ENCODE peak calls at places on chromosomes 6 and 20, in ten cellular contexts. One of them, this sample, is unnamed.

GRCh38 chr6:70221025-70221714 is 81.7 kb downstream of the COL9A1 start:
- DNase-seq in dorsolateral prefrontal cortex: no peak
- DNase-seq in AG10803: peak
- DNase-seq in psoas muscle: no peak
- DNase-seq in GM12865: peak
- DNase-seq in cardiac muscle cell: peak
- DNase-seq in GM12878: no peak
- DNase-seq in astrocyte: peak
- DNase-seq in HCT116: no peak
- DNase-seq in WERI-Rb-1: peak
- DNase-seq in this sample: peak

GRCh38 chr6:167330745-167331144 is 5.9 kb downstream of the TTLL2 start:
- DNase-seq in WERI-Rb-1: no peak
- DNase-seq in astrocyte: no peak
- DNase-seq in HCT116: no peak
- DNase-seq in cardiac muscle cell: no peak
- DNase-seq in GM12865: no peak
- DNase-seq in GM12878: no peak
- DNase-seq in psoas muscle: no peak
- DNase-seq in dorsolateral prefrontal cortex: no peak
- DNase-seq in AG10803: no peak
- DNase-seq in this sample: no peak

GRCh38 chr6:155103816-155104366 is 108.8 kb downstream of the TIAM2 start:
- DNase-seq in GM12878: no peak
- DNase-seq in cardiac muscle cell: peak
- DNase-seq in WERI-Rb-1: no peak
- DNase-seq in HCT116: no peak
- DNase-seq in AG10803: peak
- DNase-seq in astrocyte: peak
- DNase-seq in GM12865: peak
- DNase-seq in dorsolateral prefrontal cortex: no peak
- DNase-seq in psoas muscle: no peak
- DNase-seq in this sample: no peak

GRCh38 chr6:16985484-16986284 is 116.2 kb upstream of the STMND1 start:
- DNase-seq in GM12865: no peak
- DNase-seq in dorsolateral prefrontal cortex: no peak
- DNase-seq in HCT116: no peak
- DNase-seq in WERI-Rb-1: no peak
- DNase-seq in psoas muscle: no peak
- DNase-seq in AG10803: peak
- DNase-seq in astrocyte: peak
- DNase-seq in GM12878: no peak
- DNase-seq in cardiac muscle cell: peak
- DNase-seq in this sample: no peak

GRCh38 chr6:87700729-87701675 is 1.0 kb downstream of the AKIRIN2 start:
- DNase-seq in GM12865: peak
- DNase-seq in GM12878: peak
- DNase-seq in HCT116: no peak
- DNase-seq in cardiac muscle cell: peak
- DNase-seq in AG10803: peak
- DNase-seq in psoas muscle: peak
- DNase-seq in dorsolateral prefrontal cortex: no peak
- DNase-seq in WERI-Rb-1: peak
- DNase-seq in astrocyte: peak
- DNase-seq in this sample: peak

GRCh38 chr20:5569021-5569420 is 181.2 kb upstream of the SHLD1 start:
- DNase-seq in HCT116: peak
- DNase-seq in psoas muscle: no peak
- DNase-seq in WERI-Rb-1: peak
- DNase-seq in GM12878: no peak
- DNase-seq in AG10803: peak
- DNase-seq in dorsolateral prefrontal cortex: no peak
- DNase-seq in cardiac muscle cell: peak
- DNase-seq in GM12865: peak
- DNase-seq in astrocyte: peak
- DNase-seq in this sample: no peak

GRCh38 chr6:128963561-128963960 is 80.6 kb downstream of the LAMA2 start:
- DNase-seq in astrocyte: peak
- DNase-seq in AG10803: peak
- DNase-seq in WERI-Rb-1: no peak
- DNase-seq in GM12865: no peak
- DNase-seq in psoas muscle: no peak
- DNase-seq in cardiac muscle cell: no peak
- DNase-seq in HCT116: no peak
- DNase-seq in GM12878: no peak
- DNase-seq in dorsolateral prefrontal cortex: no peak
- DNase-seq in this sample: no peak

GRCh38 chr6:43763812-43764522 is 6.0 kb upstream of the VEGFA start:
- DNase-seq in GM12865: no peak
- DNase-seq in HCT116: no peak
- DNase-seq in AG10803: no peak
- DNase-seq in psoas muscle: no peak
- DNase-seq in dorsolateral prefrontal cortex: no peak
- DNase-seq in WERI-Rb-1: no peak
- DNase-seq in cardiac muscle cell: no peak
- DNase-seq in GM12878: no peak
- DNase-seq in astrocyte: no peak
- DNase-seq in this sample: no peak

GRCh38 chr20:17971571-17972013 is 2.8 kb downstream of the MGME1 start:
- DNase-seq in psoas muscle: no peak
- DNase-seq in cardiac muscle cell: peak
- DNase-seq in GM12878: no peak
- DNase-seq in WERI-Rb-1: no peak
- DNase-seq in dorsolateral prefrontal cortex: no peak
- DNase-seq in astrocyte: peak
- DNase-seq in AG10803: peak
- DNase-seq in HCT116: no peak
- DNase-seq in GM12865: no peak
- DNase-seq in this sample: no peak

GRCh38 chr6:11242709-11243108 is 10.2 kb upstream of the NEDD9 start:
- DNase-seq in AG10803: peak
- DNase-seq in psoas muscle: no peak
- DNase-seq in cardiac muscle cell: peak
- DNase-seq in HCT116: no peak
- DNase-seq in GM12865: no peak
- DNase-seq in astrocyte: peak
- DNase-seq in GM12878: no peak
- DNase-seq in dorsolateral prefrontal cortex: no peak
- DNase-seq in WERI-Rb-1: no peak
- DNase-seq in this sample: no peak

GRCh38 chr6:18307006-18307405 is 42.7 kb upstream of the DEK start:
- DNase-seq in astrocyte: peak
- DNase-seq in dorsolateral prefrontal cortex: no peak
- DNase-seq in GM12878: no peak
- DNase-seq in WERI-Rb-1: no peak
- DNase-seq in psoas muscle: no peak
- DNase-seq in AG10803: peak
- DNase-seq in GM12865: no peak
- DNase-seq in HCT116: no peak
- DNase-seq in cardiac muscle cell: peak
- DNase-seq in this sample: no peak

GRCh38 chr6:18308070-18308735 is 43.9 kb upstream of the DEK start:
- DNase-seq in HCT116: no peak
- DNase-seq in dorsolateral prefrontal cortex: no peak
- DNase-seq in GM12865: no peak
- DNase-seq in GM12878: no peak
- DNase-seq in cardiac muscle cell: no peak
- DNase-seq in WERI-Rb-1: no peak
- DNase-seq in AG10803: peak
- DNase-seq in astrocyte: peak
- DNase-seq in psoas muscle: no peak
- DNase-seq in this sample: no peak

DNA sequence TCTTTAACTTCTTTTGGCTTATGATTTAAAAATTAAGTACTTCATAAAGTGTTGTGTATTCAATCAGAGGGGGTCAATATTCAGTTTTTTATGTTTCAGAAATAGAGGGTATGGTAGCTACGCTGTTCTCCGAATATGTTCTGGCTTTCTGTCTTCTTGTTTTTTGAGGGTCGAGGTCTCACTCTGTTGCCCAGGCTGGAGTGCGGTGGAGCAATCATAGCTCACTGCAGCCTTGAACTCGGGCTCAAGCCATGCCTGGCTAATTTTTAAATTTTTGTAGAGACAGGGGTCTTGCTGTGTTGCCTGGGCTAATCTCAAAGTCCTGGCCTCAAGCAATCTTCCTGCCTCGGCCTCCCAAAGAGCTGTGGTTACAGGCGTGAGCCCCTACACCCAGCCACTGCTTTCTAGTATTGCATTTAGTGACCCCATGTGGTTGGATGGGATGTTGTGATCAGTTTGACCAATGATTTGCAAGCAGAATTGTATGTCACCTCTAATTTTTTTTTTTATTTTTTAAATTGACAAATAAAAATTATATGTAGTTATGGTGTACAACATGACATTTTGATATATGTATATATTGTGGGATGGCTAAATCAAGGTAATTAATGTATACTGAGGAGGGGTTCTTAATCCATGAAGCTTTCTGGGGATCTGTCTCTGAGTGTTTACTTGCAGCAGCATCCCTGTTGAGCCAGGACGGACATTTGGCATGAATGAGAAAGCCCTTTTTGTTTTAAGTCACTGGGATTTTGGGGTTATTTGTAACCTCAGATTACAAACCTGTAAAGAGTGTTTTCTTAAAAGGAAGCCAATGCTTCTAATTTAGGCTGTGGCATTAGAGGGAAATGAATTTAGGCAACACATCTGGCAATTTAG is 38.5 kb upstream of the DEK start:
- DNase-seq in AG10803: peak
- DNase-seq in WERI-Rb-1: peak
- DNase-seq in dorsolateral prefrontal cortex: no peak
- DNase-seq in HCT116: no peak
- DNase-seq in psoas muscle: no peak
- DNase-seq in astrocyte: no peak
- DNase-seq in cardiac muscle cell: peak
- DNase-seq in GM12878: no peak
- DNase-seq in GM12865: peak
- DNase-seq in this sample: no peak
- TF ChIP-seq CTCF in AG10803: peak
- TF ChIP-seq CTCF in WERI-Rb-1: peak
- TF ChIP-seq CTCF in dorsolateral prefrontal cortex: peak
- TF ChIP-seq CTCF in HCT116: no peak
- TF ChIP-seq CTCF in psoas muscle: peak
- TF ChIP-seq CTCF in astrocyte: no peak
- TF ChIP-seq CTCF in cardiac muscle cell: no peak
- TF ChIP-seq CTCF in GM12878: peak
- TF ChIP-seq CTCF in GM12865: no peak
- TF ChIP-seq CTCF in this sample: no peak

GRCh38 chr20:24566656-24567055 is 97.2 kb downstream of the SYNDIG1 start:
- DNase-seq in astrocyte: no peak
- DNase-seq in GM12878: no peak
- DNase-seq in HCT116: no peak
- DNase-seq in GM12865: no peak
- DNase-seq in cardiac muscle cell: no peak
- DNase-seq in AG10803: no peak
- DNase-seq in dorsolateral prefrontal cortex: no peak
- DNase-seq in WERI-Rb-1: no peak
- DNase-seq in psoas muscle: no peak
- DNase-seq in this sample: no peak

GRCh38 chr20:24567508-24567907 is 98.1 kb downstream of the SYNDIG1 start:
- DNase-seq in AG10803: no peak
- DNase-seq in HCT116: no peak
- DNase-seq in GM12878: no peak
- DNase-seq in GM12865: no peak
- DNase-seq in astrocyte: no peak
- DNase-seq in cardiac muscle cell: no peak
- DNase-seq in WERI-Rb-1: no peak
- DNase-seq in psoas muscle: no peak
- DNase-seq in dorsolateral prefrontal cortex: no peak
- DNase-seq in this sample: no peak

GRCh38 chr20:24560571-24561485 is 91.4 kb downstream of the SYNDIG1 start:
- DNase-seq in GM12878: no peak
- DNase-seq in cardiac muscle cell: no peak
- DNase-seq in AG10803: no peak
- DNase-seq in WERI-Rb-1: no peak
- DNase-seq in GM12865: no peak
- DNase-seq in HCT116: no peak
- DNase-seq in astrocyte: peak
- DNase-seq in psoas muscle: no peak
- DNase-seq in dorsolateral prefrontal cortex: no peak
- DNase-seq in this sample: no peak

GRCh38 chr20:24568842-24569241 is 99.4 kb downstream of the SYNDIG1 start:
- DNase-seq in cardiac muscle cell: no peak
- DNase-seq in GM12865: no peak
- DNase-seq in HCT116: no peak
- DNase-seq in WERI-Rb-1: no peak
- DNase-seq in astrocyte: no peak
- DNase-seq in AG10803: no peak
- DNase-seq in psoas muscle: no peak
- DNase-seq in dorsolateral prefrontal cortex: no peak
- DNase-seq in GM12878: no peak
- DNase-seq in this sample: no peak

DNA sequence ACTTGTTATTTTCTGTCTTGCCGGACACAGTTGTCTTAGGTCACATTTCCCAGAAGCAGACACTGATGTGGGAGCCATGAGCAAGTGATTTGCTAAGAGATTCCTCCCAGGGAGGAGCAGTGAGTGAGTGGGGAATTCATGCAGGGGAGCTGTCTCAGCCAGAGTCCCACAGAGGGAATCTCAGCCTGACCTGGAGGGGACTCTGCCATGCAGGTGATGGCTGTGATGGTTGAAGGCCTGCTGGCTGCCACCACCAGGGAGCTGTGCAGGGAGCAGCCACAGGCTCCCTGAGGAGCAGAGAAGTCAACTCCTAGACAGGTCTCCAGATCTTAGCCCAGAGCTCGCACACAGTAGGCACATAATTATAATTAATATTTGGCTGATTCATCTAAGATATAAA is 96.5 kb downstream of the SYNDIG1 start:
- DNase-seq in AG10803: no peak
- DNase-seq in astrocyte: no peak
- DNase-seq in WERI-Rb-1: no peak
- DNase-seq in psoas muscle: no peak
- DNase-seq in cardiac muscle cell: no peak
- DNase-seq in dorsolateral prefrontal cortex: no peak
- DNase-seq in HCT116: no peak
- DNase-seq in GM12878: no peak
- DNase-seq in GM12865: no peak
- DNase-seq in this sample: no peak
- H3K4me3 ChIP-seq in AG10803: no peak
- H3K4me3 ChIP-seq in astrocyte: no peak
- H3K4me3 ChIP-seq in WERI-Rb-1: no peak
- H3K4me3 ChIP-seq in psoas muscle: no peak
- H3K4me3 ChIP-seq in cardiac muscle cell: no peak
- H3K4me3 ChIP-seq in dorsolateral prefrontal cortex: no peak
- H3K4me3 ChIP-seq in HCT116: no peak
- H3K4me3 ChIP-seq in GM12878: no peak
- H3K4me3 ChIP-seq in GM12865: no peak
- H3K4me3 ChIP-seq in this sample: no peak

GRCh38 chr6:148701393-148701774 is 45.4 kb upstream of the UST start:
- DNase-seq in dorsolateral prefrontal cortex: no peak
- DNase-seq in HCT116: no peak
- DNase-seq in WERI-Rb-1: no peak
- DNase-seq in cardiac muscle cell: no peak
- DNase-seq in AG10803: no peak
- DNase-seq in GM12878: no peak
- DNase-seq in GM12865: no peak
- DNase-seq in psoas muscle: no peak
- DNase-seq in astrocyte: no peak
- DNase-seq in this sample: no peak
- TF ChIP-seq CTCF in dorsolateral prefrontal cortex: no peak
- TF ChIP-seq CTCF in HCT116: no peak
- TF ChIP-seq CTCF in WERI-Rb-1: no peak
- TF ChIP-seq CTCF in cardiac muscle cell: no peak
- TF ChIP-seq CTCF in AG10803: no peak
- TF ChIP-seq CTCF in GM12878: no peak
- TF ChIP-seq CTCF in GM12865: no peak
- TF ChIP-seq CTCF in psoas muscle: no peak
- TF ChIP-seq CTCF in astrocyte: no peak
- TF ChIP-seq CTCF in this sample: no peak

GRCh38 chr6:36839819-36840379 is 655 bp upstream of the CPNE5 start:
- DNase-seq in WERI-Rb-1: peak
- DNase-seq in psoas muscle: peak
- DNase-seq in astrocyte: no peak
- DNase-seq in GM12878: no peak
- DNase-seq in cardiac muscle cell: peak
- DNase-seq in AG10803: no peak
- DNase-seq in dorsolateral prefrontal cortex: no peak
- DNase-seq in HCT116: peak
- DNase-seq in GM12865: peak
- DNase-seq in this sample: no peak
- H3K4me3 ChIP-seq in WERI-Rb-1: peak
- H3K4me3 ChIP-seq in psoas muscle: peak
- H3K4me3 ChIP-seq in astrocyte: peak
- H3K4me3 ChIP-seq in GM12878: no peak
- H3K4me3 ChIP-seq in cardiac muscle cell: peak
- H3K4me3 ChIP-seq in AG10803: peak
- H3K4me3 ChIP-seq in dorsolateral prefrontal cortex: peak
- H3K4me3 ChIP-seq in HCT116: peak
- H3K4me3 ChIP-seq in GM12865: no peak
- H3K4me3 ChIP-seq in this sample: peak